ENCODE peak calls at places on chromosomes 2 and 18, in six cellular contexts. Y, B, G, W, I and D are unnamed samples. For H3K4me1 and H3K36me3, the result is how much of the 10 kb centered on the place peaks cover.

GRCh38 chr2:98277156-98277859 is 68.9 kb upstream of the CNGA3 start:
- DNase-seq in Y (no peak), W (no peak), B (no peak), G (no peak), I (no peak), D (no peak)

GRCh38 chr2:74505448-74506246 is 1.8 kb downstream of the PCGF1 start:
- DNase-seq in I (no peak), B (no peak), W (no peak), Y (no peak), G (no peak), D (no peak)

GRCh38 chr2:188079176-188079575 is 212.5 kb upstream of the GULP1 start:
- DNase-seq in Y (no peak), I (no peak), B (no peak), G (no peak), W (no peak), D (no peak)

GRCh38 chr2:219748673-219749570 is 121.5 kb downstream of the SLC4A3 start:
- DNase-seq in B (no peak), I (no peak), G (no peak), Y (no peak), W (no peak), D (no peak)

GRCh38 chr2:184419744-184420143 is 178.6 kb upstream of the ZNF804A start:
- DNase-seq in I (no peak), B (no peak), G (no peak), W (no peak), Y (no peak), D (no peak)

GRCh38 chr2:142981069-142981378 is 103.6 kb downstream of the KYNU start:
- DNase-seq in I (no peak), G (no peak), Y (no peak), W (no peak), B (no peak), D (no peak)

GRCh38 chr18:58280159-58280540 is 236.1 kb downstream of the NEDD4L start:
- DNase-seq in W (no peak), Y (no peak), I (no peak), G (no peak), B (no peak), D (no peak)

GRCh38 chr18:28729321-28729720 is 552.4 kb upstream of the CDH2 start:
- DNase-seq in Y (no peak), I (no peak), B (no peak), G (no peak), W (no peak), D (no peak)

GRCh38 chr2:239374896-239375277 is 25.9 kb downstream of the HDAC4 start:
- DNase-seq in I (no peak), B (no peak), W (no peak), G (no peak), Y (no peak), D (no peak)

GRCh38 chr2:26768759-26769500 is 4.8 kb downstream of the SLC35F6 start:
- DNase-seq in I (no peak), Y (no peak), W (peak), G (no peak), B (peak), D (no peak)

GRCh38 chr18:63131106-63131943 is 188.2 kb downstream of the BCL2 start:
- DNase-seq in G (no peak), Y (peak), I (peak), W (no peak), B (peak), D (peak)

GRCh38 chr2:45649855-45650806 is 1.3 kb upstream of the PRKCE start:
- DNase-seq in W (peak), I (peak), B (peak), G (peak), Y (peak), D (peak)

GRCh38 chr2:118272391-118272790 is 184.1 kb downstream of the INSIG2 start:
- DNase-seq in B (no peak), G (no peak), I (no peak), W (no peak), Y (no peak), D (no peak)

GRCh38 chr18:36662000-36662399 is 166.8 kb downstream of the TPGS2 start:
- DNase-seq in W (peak), I (no peak), Y (no peak), G (no peak), B (no peak), D (no peak)

GRCh38 chr18:48541747-48542108 is 2.9 kb downstream of the CTIF start:
- DNase-seq in G (no peak), W (no peak), Y (no peak), I (no peak), B (no peak), D (no peak)
- H3K4me1 ChIP-seq in G (under half), W (under half), Y (under half), I (under half), B (half or more), D (under half)

GRCh38 chr18:24630346-24630880 is 170.0 kb downstream of the HRH4 start:
- DNase-seq in I (no peak), B (no peak), Y (no peak), W (no peak), G (no peak), D (no peak)
- H3K27ac ChIP-seq in I (no peak), B (no peak), Y (no peak), W (no peak), G (no peak), D (no peak)

GRCh38 chr18:3250237-3251107 is 2.9 kb downstream of the MYL12A start:
- DNase-seq in I (no peak), B (no peak), W (no peak), G (no peak), Y (no peak), D (no peak)
- H3K36me3 ChIP-seq in I (under half), B (half or more), W (under half), G (under half), Y (under half), D (under half)

GRCh38 chr2:37061770-37062169 is 22.4 kb downstream of the HEATR5B start:
- DNase-seq in I (no peak), G (no peak), B (no peak), Y (no peak), W (no peak), D (no peak)
- H3K4me1 ChIP-seq in I (under half), G (under half), B (under half), Y (under half), W (under half), D (under half)

GRCh38 chr2:214652473-214652872 is 157.0 kb downstream of the BARD1 start:
- DNase-seq in W (no peak), Y (no peak), I (no peak), G (no peak), B (no peak), D (no peak)
- H3K27ac ChIP-seq in W (no peak), Y (no peak), I (no peak), G (no peak), B (no peak), D (no peak)

DNA sequence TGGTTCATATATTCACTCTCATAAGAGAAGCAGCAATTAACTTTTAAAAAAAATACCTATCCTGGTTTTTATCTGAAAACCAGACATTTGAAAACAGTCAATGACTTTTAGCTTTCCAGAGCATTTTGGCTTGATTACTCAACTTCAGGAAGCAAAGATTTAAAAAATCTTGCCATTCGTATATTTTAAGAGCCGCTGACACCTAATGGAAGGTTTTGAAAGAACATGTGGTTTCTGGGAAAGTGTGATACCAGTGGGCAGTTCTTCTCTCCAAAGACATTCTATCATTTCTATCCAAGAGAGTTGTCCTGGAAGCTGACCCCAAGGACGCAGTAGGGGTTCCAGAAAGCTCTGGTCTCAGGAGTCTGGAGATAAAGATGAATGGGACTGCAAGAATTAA is 234.7 kb downstream of the TTC32 start:
- DNase-seq in B (no peak), W (no peak), G (no peak), I (no peak), Y (peak), D (no peak)
- H3K36me3 ChIP-seq in B (under half), W (under half), G (under half), I (under half), Y (under half), D (under half)

DNA sequence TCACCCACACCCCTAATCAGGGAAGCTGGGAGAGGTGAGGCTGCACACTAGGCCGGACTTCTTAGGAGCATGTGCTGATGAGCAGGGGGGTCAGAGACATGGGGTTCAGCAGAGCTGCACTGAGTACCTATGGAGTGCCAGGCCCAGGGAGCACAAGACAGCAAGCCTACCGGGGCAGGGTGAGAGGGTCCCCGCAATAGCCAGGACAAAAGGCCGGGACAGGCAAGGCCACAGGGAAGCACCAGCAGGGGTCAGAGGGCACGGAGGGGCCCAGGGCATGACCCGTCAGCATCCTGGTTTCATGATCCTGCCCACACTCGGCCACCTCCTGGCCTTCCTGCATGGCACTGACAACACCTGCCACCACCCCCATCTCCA is 73.5 kb downstream of the TNS1 start:
- DNase-seq in B (no peak), Y (no peak), G (no peak), I (no peak), W (peak), D (no peak)
- H3K4me1 ChIP-seq in B (under half), Y (under half), G (under half), I (under half), W (under half), D (under half)

GRCh38 chr2:134140251-134140661 is 113.6 kb upstream of the MGAT5 start:
- DNase-seq in I (no peak), W (no peak), Y (no peak), B (no peak), G (no peak), D (no peak)

GRCh38 chr2:134142903-134143302 is 111.0 kb upstream of the MGAT5 start:
- DNase-seq in G (no peak), Y (no peak), W (no peak), I (no peak), B (no peak), D (no peak)

GRCh38 chr2:134143568-134143967 is 110.3 kb upstream of the MGAT5 start:
- DNase-seq in Y (no peak), I (no peak), B (no peak), W (no peak), G (no peak), D (no peak)

GRCh38 chr2:134142341-134142738 is 111.5 kb upstream of the MGAT5 start:
- DNase-seq in Y (no peak), B (no peak), W (no peak), G (no peak), I (no peak), D (no peak)

GRCh38 chr2:134141598-134142340 is 112.1 kb upstream of the MGAT5 start:
- DNase-seq in Y (no peak), G (no peak), B (no peak), W (no peak), I (no peak), D (no peak)
- H3K27ac ChIP-seq in Y (no peak), G (no peak), B (no peak), W (no peak), I (no peak), D (no peak)

GRCh38 chr2:39256040-39256439 is 12.3 kb upstream of the CDKL4 start:
- DNase-seq in W (no peak), B (no peak), G (no peak), Y (no peak), I (no peak), D (no peak)
- H3K36me3 ChIP-seq in W (half or more), B (half or more), G (under half), Y (under half), I (under half), D (under half)

GRCh38 chr2:101699191-101699938 is 1.9 kb downstream of the MAP4K4 start:
- DNase-seq in B (no peak), I (no peak), W (no peak), G (no peak), Y (no peak), D (peak)
- H3K4me1 ChIP-seq in B (under half), I (under half), W (under half), G (under half), Y (under half), D (under half)